ENCODE peak calls at places on chromosomes 5 and 9, in seven cellular contexts. G is adipocyte, V is mammary epithelial cell, S is Peyer's patch, C is upper lobe of right lung, Y is astrocyte, P is mucosa of descending colon. U is an unnamed sample. For H3K4me1, the result is how much of the 10 kb centered on the place peaks cover.

GRCh38 chr9:95494022-95494415 is 22.8 kb downstream of the PTCH1 start:
- DNase-seq in G (no peak), V (no peak), S (peak), C (no peak), Y (no peak), P (peak), U (no peak)

GRCh38 chr5:148179234-148179824 is 11.0 kb downstream of the SPINK14 start:
- DNase-seq in G (peak), V (peak), S (no peak), C (no peak), Y (peak), P (peak), U (peak)

GRCh38 chr5:113199122-113199905 is 222.7 kb downstream of the DCP2 start:
- DNase-seq in G (peak), V (peak), S (no peak), C (no peak), Y (peak), P (no peak), U (no peak)

GRCh38 chr9:98365227-98365669 is 109.8 kb upstream of the TBC1D2 start:
- DNase-seq in G (peak), V (peak), S (no peak), C (no peak), Y (peak), P (peak), U (peak)

GRCh38 chr5:172411423-172412111 is 42.8 kb downstream of the SH3PXD2B start:
- DNase-seq in G (peak), V (no peak), S (no peak), C (no peak), Y (no peak), P (no peak), U (no peak)

GRCh38 chr9:27743490-27743889 is 170.2 kb upstream of the C9orf72 start:
- DNase-seq in G (no peak), V (no peak), S (no peak), C (no peak), Y (no peak), P (no peak), U (no peak)

GRCh38 chr5:168056499-168057182 is 234.8 kb upstream of the WWC1 start:
- DNase-seq in G (no peak), V (no peak), S (no peak), C (no peak), Y (no peak), P (no peak), U (no peak)

GRCh38 chr9:100577776-100578448 is at the start of gene CAVIN4:
- DNase-seq in G (peak), V (no peak), S (no peak), C (no peak), Y (peak), P (no peak), U (no peak)

GRCh38 chr5:151094861-151095260 is 14.0 kb upstream of the TNIP1 start:
- DNase-seq in G (peak), V (no peak), S (peak), C (no peak), Y (no peak), P (peak), U (peak)

GRCh38 chr5:140113180-140113698 is 670 bp upstream of the PURA start:
- DNase-seq in G (peak), V (no peak), S (peak), C (peak), Y (no peak), P (peak), U (no peak)

GRCh38 chr5:132003170-132003744 is 8.2 kb downstream of the ACSL6 start:
- DNase-seq in G (no peak), V (no peak), S (no peak), C (peak), Y (no peak), P (no peak), U (no peak)

GRCh38 chr5:80963521-80963895 is 3.3 kb downstream of the RASGRF2 start:
- DNase-seq in G (no peak), V (no peak), S (no peak), C (no peak), Y (no peak), P (no peak), U (no peak)

GRCh38 chr5:75042511-75042910 is 9.8 kb downstream of the GCNT4 start:
- DNase-seq in G (no peak), V (peak), S (no peak), C (no peak), Y (no peak), P (no peak), U (no peak)

GRCh38 chr9:114777841-114778240 is 28.0 kb downstream of the TNFSF15 start:
- DNase-seq in G (no peak), V (no peak), S (no peak), C (no peak), Y (no peak), P (no peak), U (no peak)

GRCh38 chr9:134399435-134400056 is 73.3 kb downstream of the RXRA start:
- DNase-seq in G (no peak), V (no peak), S (no peak), C (no peak), Y (peak), P (no peak), U (peak)
- H3K4me1 ChIP-seq in G (under half), V (under half), S (under half), C (half or more), Y (under half), P (under half), U (under half)

DNA sequence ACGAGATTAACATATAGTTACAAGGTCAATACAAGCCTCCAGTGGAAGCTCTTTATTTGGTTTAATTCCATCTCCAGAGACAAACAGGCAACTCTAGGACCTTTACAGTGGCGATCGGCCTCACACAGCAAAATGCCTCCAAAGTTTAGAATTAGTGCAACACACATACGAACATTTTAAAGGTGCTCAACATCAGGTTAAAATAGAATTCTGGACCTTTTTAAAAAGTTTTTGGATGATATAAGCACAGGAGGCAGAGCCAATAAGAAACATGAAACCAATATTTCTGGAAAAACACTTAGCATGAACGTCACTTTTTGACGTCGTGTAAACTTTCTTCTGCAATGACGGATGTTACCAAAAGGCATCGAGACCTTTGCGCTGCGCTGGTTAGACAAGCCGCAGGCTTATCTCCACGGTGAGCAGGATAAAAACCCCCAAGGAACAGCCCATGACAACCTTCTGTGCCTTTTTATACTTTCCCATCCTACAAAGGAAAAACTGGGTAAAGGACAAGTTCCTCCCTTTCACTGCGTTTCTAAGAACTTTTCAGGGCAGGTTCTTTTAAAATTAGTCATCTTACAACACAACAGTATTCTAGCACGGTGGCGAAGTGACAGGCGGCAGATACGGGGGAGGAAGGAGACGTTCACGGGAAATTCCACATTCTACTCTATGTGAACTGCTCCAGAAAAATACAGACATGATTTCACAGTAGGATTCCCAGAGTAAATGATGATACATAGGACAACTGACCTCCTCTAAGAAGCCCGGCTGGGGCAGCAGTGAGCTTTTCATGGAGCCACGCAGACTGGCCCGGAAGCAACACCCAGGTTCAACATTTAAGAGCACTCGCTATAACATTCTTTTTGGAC is 52.2 kb downstream of the USP20 start:
- DNase-seq in G (peak), V (no peak), S (peak), C (no peak), Y (peak), P (no peak), U (peak)
- H3K4me3 ChIP-seq in G (no peak), V (no peak), S (peak), C (peak), Y (no peak), P (no peak), U (no peak)

GRCh38 chr9:129552064-129552463 is 68.8 kb downstream of the C9orf50 start:
- DNase-seq in G (peak), V (no peak), S (no peak), C (no peak), Y (no peak), P (no peak), U (no peak)

GRCh38 chr9:129549684-129550083 is 71.2 kb downstream of the C9orf50 start:
- DNase-seq in G (no peak), V (no peak), S (peak), C (no peak), Y (peak), P (peak), U (no peak)

GRCh38 chr9:129553277-129553676 is 67.6 kb downstream of the C9orf50 start:
- DNase-seq in G (no peak), V (no peak), S (no peak), C (no peak), Y (no peak), P (no peak), U (no peak)

GRCh38 chr9:129550199-129550839 is 70.6 kb downstream of the C9orf50 start:
- DNase-seq in G (peak), V (peak), S (peak), C (peak), Y (peak), P (peak), U (peak)

DNA sequence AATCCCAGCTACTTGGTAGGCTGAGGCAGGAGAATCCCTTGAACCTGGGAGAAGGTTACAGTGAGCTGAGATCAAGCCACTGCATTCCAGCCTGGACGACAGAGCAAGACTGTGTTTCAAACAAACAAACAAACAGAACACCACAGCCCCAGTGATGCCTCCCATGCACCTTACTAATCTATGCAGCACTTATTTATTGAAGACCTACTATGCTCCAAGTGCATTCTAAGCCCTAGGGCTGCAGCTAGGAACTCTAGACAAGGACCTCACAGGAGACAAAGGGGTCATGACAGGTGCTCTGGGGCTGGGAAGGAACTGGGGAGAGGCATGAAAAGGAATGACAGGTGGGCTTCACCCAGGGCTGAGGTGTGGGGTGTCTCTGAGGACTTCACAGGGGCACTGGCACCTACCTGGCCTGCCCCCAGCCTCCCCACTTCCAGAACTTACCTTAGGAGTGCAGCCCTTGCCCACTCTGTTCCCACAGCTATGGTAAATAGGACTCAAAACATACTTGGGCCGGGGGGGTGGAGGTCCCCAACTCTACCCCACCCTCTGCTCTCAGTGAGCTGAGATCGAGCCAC is 69.4 kb downstream of the C9orf50 start:
- DNase-seq in G (no peak), V (no peak), S (no peak), C (no peak), Y (no peak), P (no peak), U (no peak)
- H3K4me1 ChIP-seq in G (under half), V (under half), S (under half), C (under half), Y (under half), P (under half), U (under half)

GRCh38 chr5:588406-588995 is 23.6 kb upstream of the CEP72 start:
- DNase-seq in G (no peak), V (no peak), S (no peak), C (peak), Y (no peak), P (no peak), U (no peak)

GRCh38 chr5:586751-587285 is 25.3 kb upstream of the CEP72 start:
- DNase-seq in G (no peak), V (no peak), S (no peak), C (peak), Y (no peak), P (no peak), U (peak)

GRCh38 chr5:585962-586628 is 26.0 kb upstream of the CEP72 start:
- DNase-seq in G (no peak), V (no peak), S (no peak), C (peak), Y (no peak), P (no peak), U (no peak)

GRCh38 chr5:585556-585955 is 26.6 kb upstream of the CEP72 start:
- DNase-seq in G (no peak), V (no peak), S (no peak), C (peak), Y (no peak), P (no peak), U (no peak)

GRCh38 chr5:587403-587802 is 24.7 kb upstream of the CEP72 start:
- DNase-seq in G (no peak), V (no peak), S (no peak), C (peak), Y (no peak), P (no peak), U (peak)
- H3K4me3 ChIP-seq in G (no peak), V (no peak), S (no peak), C (no peak), Y (no peak), P (no peak), U (no peak)

GRCh38 chr9:128688501-128689292 is at the start of gene SET:
- DNase-seq in G (peak), V (peak), S (peak), C (peak), Y (peak), P (peak), U (peak)

GRCh38 chr9:128689820-128690683 is 1.0 kb downstream of the SET start:
- DNase-seq in G (peak), V (peak), S (peak), C (no peak), Y (no peak), P (peak), U (peak)

GRCh38 chr9:128687453-128687852 is 1.6 kb upstream of the SET start:
- DNase-seq in G (no peak), V (no peak), S (no peak), C (no peak), Y (no peak), P (no peak), U (no peak)

GRCh38 chr9:128689293-128689770 is 310 bp downstream of the SET start:
- DNase-seq in G (no peak), V (no peak), S (peak), C (no peak), Y (no peak), P (peak), U (no peak)

GRCh38 chr9:128690684-128691034 is 1.6 kb downstream of the SET start:
- DNase-seq in G (no peak), V (no peak), S (no peak), C (no peak), Y (no peak), P (no peak), U (no peak)
- H3K4me1 ChIP-seq in G (under half), V (under half), S (under half), C (under half), Y (under half), P (under half), U (under half)

DNA sequence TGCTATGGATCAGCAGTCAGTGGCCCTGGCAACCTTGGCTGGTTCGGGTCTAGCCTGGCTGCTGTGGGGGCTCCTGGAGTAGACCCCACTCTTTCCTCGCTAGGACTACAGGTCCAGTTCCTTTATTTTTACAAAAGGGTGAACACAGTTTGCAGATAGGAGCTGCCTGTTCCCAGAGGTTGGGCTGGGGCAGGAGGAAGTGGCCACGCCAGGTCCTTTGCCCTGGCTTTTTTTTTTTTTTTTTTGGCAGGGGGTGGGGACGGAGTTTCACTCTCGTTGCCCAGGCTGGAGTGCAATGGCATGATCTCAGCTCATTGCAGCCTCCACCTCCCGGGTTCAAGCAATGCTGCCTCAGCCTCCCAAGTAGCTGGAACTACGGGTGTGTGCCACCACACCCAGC is 7.9 kb downstream of the SLC2A6 start:
- DNase-seq in G (no peak), V (no peak), S (no peak), C (no peak), Y (no peak), P (no peak), U (peak)
- H3K4me3 ChIP-seq in G (no peak), V (no peak), S (no peak), C (no peak), Y (no peak), P (no peak), U (no peak)

GRCh38 chr9:77980622-77981021 is 51.0 kb downstream of the GNAQ start:
- DNase-seq in G (peak), V (peak), S (no peak), C (no peak), Y (peak), P (no peak), U (no peak)

GRCh38 chr9:77978086-77978781 is 53.4 kb downstream of the GNAQ start:
- DNase-seq in G (no peak), V (no peak), S (no peak), C (no peak), Y (no peak), P (no peak), U (peak)

GRCh38 chr9:77974414-77974813 is 57.2 kb downstream of the GNAQ start:
- DNase-seq in G (no peak), V (no peak), S (no peak), C (no peak), Y (no peak), P (no peak), U (no peak)

GRCh38 chr9:77977210-77977611 is 54.4 kb downstream of the GNAQ start:
- DNase-seq in G (peak), V (peak), S (peak), C (no peak), Y (peak), P (peak), U (peak)

GRCh38 chr9:77975023-77975422 is 56.6 kb downstream of the GNAQ start:
- DNase-seq in G (peak), V (no peak), S (no peak), C (no peak), Y (no peak), P (no peak), U (no peak)
- H3K4me1 ChIP-seq in G (under half), V (under half), S (under half), C (under half), Y (under half), P (under half), U (under half)

U was measured in small intestine.